ENCODE peak calls at places on chromosomes 1 and 21, in five cellular contexts. E, I, Q, N and B are unnamed samples.
A peak's percentile ranks its signal among the peaks of the same experiment; 100 is the strongest.

GRCh38 chr1:47555307-47555706 is 117.5 kb downstream of the FOXD2 start:
- ATAC-seq in E (no peak), I (no peak), Q (no peak), N (peak; percentile 86), B (no peak)

GRCh38 chr1:218661411-218661810 is 316.3 kb downstream of the TGFB2 start:
- ATAC-seq in E (no peak), I (no peak), Q (no peak), N (no peak), B (no peak)

GRCh38 chr1:172766462-172766861 is 107.6 kb downstream of the FASLG start:
- ATAC-seq in E (no peak), I (no peak), Q (no peak), N (no peak), B (no peak)

GRCh38 chr1:107405241-107405640 is 264.4 kb downstream of the NTNG1 start:
- ATAC-seq in E (no peak), I (no peak), Q (no peak), N (no peak), B (peak; percentile 36)

GRCh38 chr1:66624412-66625060 is 90.6 kb downstream of the SGIP1 start:
- ATAC-seq in E (no peak), I (no peak), Q (no peak), N (no peak), B (peak; percentile 43)

GRCh38 chr1:244552336-244552735 is 91.3 kb downstream of the CATSPERE start:
- ATAC-seq in E (no peak), I (no peak), Q (no peak), N (no peak), B (no peak)

GRCh38 chr21:26070822-26071425 is 99.6 kb downstream of the APP start:
- ATAC-seq in E (no peak), I (peak; percentile 65), Q (peak; percentile 41), N (peak; percentile 77), B (peak; percentile 79)

GRCh38 chr1:55589656-55590297 is 374.6 kb upstream of the USP24 start:
- ATAC-seq in E (no peak), I (no peak), Q (no peak), N (no peak), B (peak; percentile 74)

GRCh38 chr1:20893931-20894330 is 106.8 kb upstream of the HP1BP3 start:
- ATAC-seq in E (no peak), I (no peak), Q (no peak), N (no peak), B (no peak)

GRCh38 chr21:28261291-28261690 is 731.4 kb downstream of the LTN1 start:
- ATAC-seq in E (no peak), I (no peak), Q (no peak), N (no peak), B (no peak)

GRCh38 chr1:59223943-59224639 is 72.8 kb upstream of the FGGY start:
- ATAC-seq in E (no peak), I (no peak), Q (no peak), N (no peak), B (no peak)